ENCODE peak calls at places on chromosomes 13 and 19, in six cellular contexts. D is body of pancreas; T is astrocyte of the spinal cord; W is anterior cingulate cortex; L is NCI-H82; P is activated CD8-positive, alpha-beta memory T cell treated with anti-CD3 and anti-CD28 coated beads, Interleukin-2, amount 10 ng/mL, durations not matched to agents 7 days and 5 days. A is an unnamed sample.

GRCh38 chr13:33258437-33259193 is 26.9 kb downstream of the STARD13 start:
- DNase-seq in D (no peak), T (no peak), W (no peak), L (no peak), P (no peak), A (no peak)

GRCh38 chr13:110973007-110973700 is 58.3 kb upstream of the ANKRD10 start:
- DNase-seq in D (no peak), T (no peak), W (no peak), L (no peak), P (no peak), A (no peak)

GRCh38 chr13:114303700-114304327 is 10.5 kb upstream of the CHAMP1 start:
- DNase-seq in D (no peak), T (no peak), W (no peak), L (no peak), P (no peak), A (peak; percentile 29)

GRCh38 chr13:66430266-66430665 is 799.9 kb downstream of the PCDH9 start:
- DNase-seq in D (no peak), T (no peak), W (no peak), L (no peak), P (no peak), A (no peak)

GRCh38 chr13:25148005-25148798 is 23.9 kb downstream of the AMER2 start:
- DNase-seq in D (no peak), T (no peak), W (no peak), L (no peak), P (no peak), A (no peak)

GRCh38 chr19:53511933-53512374 is 26.0 kb upstream of the ZNF331 start:
- DNase-seq in D (peak; percentile 63), T (peak; percentile 15), W (peak; percentile 13), L (peak; percentile 77), P (peak; percentile 49), A (peak; percentile 94)

GRCh38 chr13:47508518-47509228 is 492.4 kb downstream of the SUCLA2 start:
- DNase-seq in D (no peak), T (no peak), W (no peak), L (no peak), P (no peak), A (no peak)

GRCh38 chr13:113208424-113209335 is at the start of gene PCID2:
- DNase-seq in D (peak; percentile 87), T (peak; percentile 91), W (peak; percentile 83), L (peak; percentile 97), P (peak; percentile 91), A (peak; percentile 97)

GRCh38 chr19:45804140-45804958 is 10.8 kb downstream of the RSPH6A start:
- DNase-seq in D (no peak), T (no peak), W (no peak), L (no peak), P (no peak), A (no peak)

GRCh38 chr13:106432636-106433035 is 102.8 kb downstream of the EFNB2 start:
- DNase-seq in D (no peak), T (no peak), W (no peak), L (no peak), P (no peak), A (peak; percentile 43)

GRCh38 chr13:97116754-97117153 is 105.4 kb upstream of the MBNL2 start:
- DNase-seq in D (no peak), T (peak; percentile 70), W (no peak), L (no peak), P (no peak), A (peak; percentile 69)

GRCh38 chr19:43673702-43674629 is 4.0 kb upstream of the PLAUR start:
- DNase-seq in D (no peak), T (no peak), W (no peak), L (no peak), P (no peak), A (peak; percentile 85)

GRCh38 chr13:100608906-100609305 is 20.3 kb upstream of the GGACT start:
- DNase-seq in D (no peak), T (no peak), W (no peak), L (no peak), P (peak; percentile 73), A (no peak)

GRCh38 chr19:41707502-41707812 is 969 bp upstream of the CEACAM5 start:
- DNase-seq in D (no peak), T (no peak), W (no peak), L (peak; percentile 18), P (no peak), A (no peak)

GRCh38 chr13:83340170-83340569 is 542.1 kb downstream of the SLITRK1 start:
- DNase-seq in D (no peak), T (no peak), W (no peak), L (no peak), P (no peak), A (no peak)

GRCh38 chr19:18833141-18833476 is 1.4 kb downstream of the UPF1 start:
- DNase-seq in D (no peak), T (no peak), W (no peak), L (no peak), P (no peak), A (no peak)

GRCh38 chr19:16034180-16034579 is 42.1 kb upstream of the TPM4 start:
- DNase-seq in D (no peak), T (no peak), W (no peak), L (no peak), P (no peak), A (no peak)

GRCh38 chr13:98447881-98448641 is 128.8 kb downstream of the STK24 start:
- DNase-seq in D (peak; percentile 39), T (peak; percentile 38), W (peak; percentile 46), L (peak; percentile 91), P (no peak), A (peak; percentile 77)

GRCh38 chr13:51924756-51925544 is 63.2 kb downstream of the CCDC70 start:
- DNase-seq in D (no peak), T (no peak), W (no peak), L (peak; percentile 43), P (no peak), A (no peak)

GRCh38 chr19:8097681-8098567 is 45.4 kb downstream of the CCL25 start:
- DNase-seq in D (no peak), T (no peak), W (no peak), L (no peak), P (no peak), A (no peak)

GRCh38 chr13:46158983-46159382 is 23.0 kb downstream of the LCP1 start:
- DNase-seq in D (no peak), T (no peak), W (no peak), L (no peak), P (no peak), A (no peak)

GRCh38 chr13:26861951-26862350 is 101.4 kb upstream of the GPR12 start:
- DNase-seq in D (no peak), T (no peak), W (no peak), L (no peak), P (no peak), A (no peak)

GRCh38 chr19:42111384-42111783 is 20.9 kb downstream of the POU2F2 start:
- DNase-seq in D (no peak), T (no peak), W (no peak), L (no peak), P (no peak), A (no peak)

GRCh38 chr19:38395381-38396127 is 7.1 kb downstream of the SPRED3 start:
- DNase-seq in D (no peak), T (no peak), W (no peak), L (no peak), P (peak; percentile 55), A (no peak)

GRCh38 chr13:41682766-41683165 is 225.4 kb downstream of the RGCC start:
- DNase-seq in D (no peak), T (no peak), W (no peak), L (no peak), P (no peak), A (no peak)

GRCh38 chr19:11663162-11663561 is 65.9 kb downstream of the ZNF627 start:
- DNase-seq in D (no peak), T (no peak), W (no peak), L (no peak), P (no peak), A (peak; percentile 27)

GRCh38 chr19:16295071-16295470 is 29.6 kb upstream of the KLF2 start:
- DNase-seq in D (no peak), T (no peak), W (no peak), L (no peak), P (no peak), A (no peak)

GRCh38 chr19:17246681-17247425 is 1.1 kb upstream of the NR2F6 start:
- DNase-seq in D (peak; percentile 59), T (peak; percentile 43), W (no peak), L (peak; percentile 90), P (no peak), A (no peak)

GRCh38 chr13:71703145-71703544 is 163.9 kb downstream of the DACH1 start:
- DNase-seq in D (no peak), T (no peak), W (no peak), L (no peak), P (no peak), A (no peak)

GRCh38 chr13:20197361-20197834 is 4.7 kb upstream of the GJB2 start:
- DNase-seq in D (no peak), T (peak; percentile 79), W (no peak), L (peak; percentile 70), P (no peak), A (peak; percentile 37)

GRCh38 chr19:35123573-35123972 is 8.0 kb downstream of the FXYD3 start:
- DNase-seq in D (peak; percentile 39), T (no peak), W (no peak), L (no peak), P (no peak), A (no peak)

GRCh38 chr13:26257049-26257448 is 3.1 kb downstream of the CDK8 start:
- DNase-seq in D (no peak), T (no peak), W (no peak), L (no peak), P (no peak), A (no peak)

GRCh38 chr19:29012457-29012856 is 200.5 kb downstream of the UQCRFS1 start:
- DNase-seq in D (no peak), T (no peak), W (no peak), L (peak; percentile 66), P (no peak), A (no peak)

GRCh38 chr13:25281193-25281936 is 5.9 kb downstream of the MTMR6 start:
- DNase-seq in D (no peak), T (no peak), W (no peak), L (no peak), P (peak; percentile 46), A (no peak)

GRCh38 chr13:24097667-24098066 is 62.9 kb upstream of the SPATA13 start:
- DNase-seq in D (no peak), T (no peak), W (no peak), L (no peak), P (peak; percentile 53), A (no peak)

GRCh38 chr13:29523199-29523931 is 72.1 kb downstream of the SLC7A1 start:
- DNase-seq in D (no peak), T (peak; percentile 82), W (no peak), L (no peak), P (no peak), A (no peak)

GRCh38 chr13:106373989-106374572 is 161.4 kb downstream of the EFNB2 start:
- DNase-seq in D (no peak), T (peak; percentile 94), W (no peak), L (no peak), P (no peak), A (no peak)

GRCh38 chr13:51501592-51502205 is 48.9 kb upstream of the INTS6 start:
- DNase-seq in D (no peak), T (peak; percentile 39), W (no peak), L (no peak), P (no peak), A (no peak)